ENCODE peak calls at places on chromosomes 2 and 18, in six cellular contexts. B, P, U, W, Q and D are unnamed samples.

GRCh38 chr2:230327418-230328154 is 593 bp downstream of the SP140L start:
- DNase-seq in B (no peak), U (peak), Q (no peak), P (no peak), W (no peak), D (peak)

GRCh38 chr2:180247658-180248057 is 240.6 kb upstream of the CWC22 start:
- DNase-seq in P (no peak), B (no peak), W (no peak), U (no peak), Q (no peak), D (no peak)

GRCh38 chr18:10040287-10041011 is 126.6 kb downstream of the VAPA start:
- DNase-seq in U (no peak), Q (peak), W (no peak), B (no peak), P (no peak), D (no peak)

GRCh38 chr18:3100498-3101132 is 87.7 kb upstream of the LPIN2 start:
- DNase-seq in P (no peak), W (no peak), B (no peak), U (no peak), Q (no peak), D (no peak)

GRCh38 chr2:134288814-134289213 is 34.9 kb downstream of the MGAT5 start:
- DNase-seq in W (no peak), U (no peak), Q (no peak), B (no peak), P (no peak), D (no peak)

GRCh38 chr2:85589982-85590791 is 5.4 kb upstream of the RNF181 start:
- DNase-seq in Q (no peak), B (peak), P (no peak), U (peak), W (no peak), D (peak)

GRCh38 chr2:212423089-212423488 is 115.5 kb downstream of the ERBB4 start:
- DNase-seq in W (no peak), B (no peak), P (no peak), Q (no peak), U (no peak), D (no peak)

GRCh38 chr2:237223208-237223861 is 137.6 kb downstream of the COPS8 start:
- DNase-seq in W (peak), U (peak), Q (no peak), B (peak), P (no peak), D (no peak)

GRCh38 chr2:201257381-201257940 is 2.9 kb upstream of the CASP8 start:
- DNase-seq in Q (peak), W (no peak), P (no peak), B (peak), U (no peak), D (peak)

GRCh38 chr2:75896779-75897366 is 186.2 kb upstream of the GCFC2 start:
- DNase-seq in U (peak), P (no peak), Q (no peak), W (no peak), B (no peak), D (peak)

GRCh38 chr2:105872830-105873229 is 128.1 kb downstream of the NCK2 start:
- DNase-seq in P (no peak), W (no peak), U (no peak), B (no peak), Q (no peak), D (no peak)

GRCh38 chr2:231532189-231533035 is 2.2 kb upstream of the NMUR1 start:
- DNase-seq in U (no peak), W (no peak), Q (no peak), B (no peak), P (no peak), D (no peak)

GRCh38 chr2:12412898-12413305 is 303.8 kb upstream of the TRIB2 start:
- DNase-seq in W (no peak), U (no peak), P (no peak), B (no peak), Q (no peak), D (peak)